ENCODE peak calls at places on chromosomes 16 and 17, in nine cellular contexts. N is stimulated activated CD8-positive, alpha-beta memory T cell treated with anti-CD3 and anti-CD28 coated beads, Interleukin-4, amount 100 ng/mL, for 1 hour; M is HL-60; V is lower leg skin; U is stimulated activated CD4-positive, alpha-beta T cell treated with anti-CD3 and anti-CD28 coated beads, Interleukin-15, amount 100 ng/mL, for 1 hour; Z is cardiac fibroblast; K is right atrium auricular region; B is astrocyte of the hippocampus; F is caudate nucleus. A is an unnamed sample.

GRCh38 chr17:66834919-66835454 is at the start of gene CACNG5:
- DNase-seq in V (no peak), F (no peak), M (no peak), K (no peak), U (no peak), Z (no peak), B (peak), N (no peak), A (no peak)

GRCh38 chr17:68903294-68903693 is 51.9 kb downstream of the ABCA8 start:
- DNase-seq in F (no peak), B (no peak), U (no peak), Z (no peak), K (no peak), N (no peak), V (no peak), M (no peak), A (no peak)

GRCh38 chr17:19812407-19812806 is 55.3 kb downstream of the ULK2 start:
- DNase-seq in V (no peak), N (no peak), U (no peak), F (no peak), K (no peak), Z (peak), B (peak), M (no peak), A (no peak)

GRCh38 chr16:49491111-49491670 is 117.6 kb downstream of the C16orf78 start:
- DNase-seq in V (no peak), M (no peak), F (no peak), U (no peak), K (no peak), B (no peak), Z (no peak), N (no peak), A (no peak)

GRCh38 chr17:59746849-59747445 is 39.5 kb downstream of the VMP1 start:
- DNase-seq in K (no peak), M (peak), U (no peak), Z (peak), V (no peak), F (no peak), N (no peak), B (peak), A (peak)

GRCh38 chr16:19094542-19095365 is 19.0 kb upstream of the ITPRIPL2 start:
- DNase-seq in Z (no peak), K (no peak), F (no peak), N (no peak), M (no peak), B (no peak), U (no peak), V (no peak), A (no peak)

GRCh38 chr16:83040174-83040573 is 413.4 kb downstream of the CDH13 start:
- DNase-seq in Z (no peak), M (no peak), K (no peak), F (no peak), U (no peak), B (no peak), N (no peak), V (no peak), A (peak)

GRCh38 chr16:70390774-70391173 is 44.1 kb downstream of the DDX19A start:
- DNase-seq in U (no peak), B (no peak), F (no peak), M (no peak), K (no peak), Z (no peak), V (peak), N (no peak), A (peak)

GRCh38 chr16:8905168-8905762 is 23.1 kb downstream of the LITAFD start:
- DNase-seq in M (peak), K (no peak), F (no peak), N (no peak), V (no peak), U (no peak), Z (peak), B (peak), A (no peak)

GRCh38 chr17:45812102-45812501 is 28.0 kb downstream of the CRHR1 start:
- DNase-seq in V (no peak), Z (peak), F (no peak), N (no peak), B (no peak), K (no peak), M (no peak), U (no peak), A (peak)

GRCh38 chr16:67431077-67431804 is at the start of gene HSD11B2:
- DNase-seq in F (peak), B (peak), V (no peak), M (no peak), K (no peak), U (no peak), Z (peak), N (no peak), A (peak)

GRCh38 chr16:77749415-77749814 is 27.1 kb downstream of the NUDT7 start:
- DNase-seq in N (no peak), B (no peak), F (no peak), V (no peak), M (no peak), K (no peak), U (no peak), Z (no peak), A (no peak)

GRCh38 chr16:55622930-55623561 is 32.7 kb upstream of the SLC6A2 start:
- DNase-seq in N (no peak), Z (no peak), K (no peak), M (no peak), F (no peak), B (no peak), V (no peak), U (no peak), A (peak)

GRCh38 chr16:48612621-48613020 is 2.6 kb upstream of the N4BP1 start:
- DNase-seq in U (no peak), F (no peak), B (no peak), N (no peak), Z (no peak), K (peak), V (no peak), M (peak), A (no peak)

GRCh38 chr16:27219161-27219560 is 15.8 kb downstream of the KDM8 start:
- DNase-seq in Z (no peak), K (no peak), N (no peak), F (no peak), B (no peak), V (no peak), U (no peak), M (no peak), A (no peak)

GRCh38 chr17:67824735-67825626 is at the start of gene BPTF:
- DNase-seq in U (peak), M (peak), B (peak), F (peak), K (peak), N (peak), V (peak), Z (peak), A (peak)

GRCh38 chr17:81322271-81323082 is 27.4 kb upstream of the SLC38A10 start:
- DNase-seq in N (no peak), F (no peak), M (no peak), U (no peak), B (no peak), K (no peak), Z (no peak), V (no peak), A (no peak)

GRCh38 chr17:76353004-76353598 is 615 bp downstream of the PRPSAP1 start:
- DNase-seq in N (no peak), B (no peak), F (no peak), Z (no peak), K (no peak), M (no peak), U (no peak), V (no peak), A (peak)

GRCh38 chr16:84898447-84898846 is 78.7 kb downstream of the CRISPLD2 start:
- DNase-seq in B (no peak), M (peak), F (no peak), K (no peak), V (no peak), Z (no peak), U (no peak), N (no peak), A (peak)

GRCh38 chr16:27759301-27759871 is 209.4 kb downstream of the KATNIP start:
- DNase-seq in V (no peak), B (peak), N (no peak), K (no peak), F (no peak), Z (peak), M (no peak), U (no peak), A (peak)

GRCh38 chr16:28181557-28181914 is 30.2 kb downstream of the XPO6 start:
- DNase-seq in V (peak), Z (peak), U (no peak), B (peak), K (no peak), M (no peak), N (no peak), F (no peak), A (peak)

GRCh38 chr16:3175157-3176153 is 12.5 kb upstream of the OR1F1 start:
- DNase-seq in F (no peak), U (no peak), B (no peak), N (no peak), Z (peak), K (no peak), V (no peak), M (no peak), A (peak)

GRCh38 chr17:76542566-76542971 is 2.7 kb downstream of the PRCD start:
- DNase-seq in F (no peak), U (no peak), K (no peak), N (no peak), B (no peak), Z (no peak), M (no peak), V (no peak), A (no peak)

GRCh38 chr17:67639997-67640396 is 77.7 kb upstream of the NOL11 start:
- DNase-seq in F (no peak), V (no peak), B (no peak), U (no peak), Z (peak), M (no peak), N (no peak), K (no peak), A (no peak)

GRCh38 chr17:80007009-80007752 is 28.5 kb downstream of the TBC1D16 start:
- DNase-seq in M (no peak), F (no peak), K (no peak), N (no peak), B (no peak), U (no peak), V (no peak), Z (no peak), A (no peak)

GRCh38 chr17:44324092-44324570 is 492 bp downstream of the SLC25A39 start:
- DNase-seq in B (no peak), M (no peak), N (no peak), Z (no peak), U (no peak), K (no peak), V (no peak), F (no peak), A (peak)

GRCh38 chr17:45143767-45144198 is 4.5 kb upstream of the HEXIM1 start:
- DNase-seq in M (no peak), U (no peak), N (no peak), V (peak), Z (peak), K (peak), B (peak), F (no peak), A (no peak)

GRCh38 chr16:49776085-49776501 is 79.8 kb downstream of the ZNF423 start:
- DNase-seq in N (no peak), B (peak), M (no peak), F (peak), U (no peak), K (no peak), V (no peak), Z (peak), A (no peak)

GRCh38 chr16:49491736-49492089 is 118.1 kb downstream of the C16orf78 start:
- DNase-seq in Z (no peak), U (no peak), M (no peak), V (no peak), F (no peak), K (no peak), N (no peak), B (peak), A (peak)